ENCODE peak calls at places on chromosomes 3 and 15, in six cellular contexts. One of them, this sample, is unnamed.
A peak's percentile ranks its signal among the peaks of the same experiment; 100 is the strongest.

GRCh38 chr15:81118361-81118760 is 15.7 kb upstream of the CFAP161 start:
- DNase-seq in HepG2: no peak
- DNase-seq in cardiac muscle cell: no peak
- DNase-seq in brain microvascular endothelial cell: no peak
- DNase-seq in tibial nerve: no peak
- DNase-seq in AG09309: no peak
- DNase-seq in this sample: no peak

GRCh38 chr15:67114846-67115521 is 49.6 kb downstream of the SMAD3 start:
- DNase-seq in tibial nerve: no peak
- DNase-seq in brain microvascular endothelial cell: no peak
- DNase-seq in cardiac muscle cell: no peak
- DNase-seq in AG09309: no peak
- DNase-seq in HepG2: no peak
- DNase-seq in this sample: no peak

GRCh38 chr3:57009802-57010201 is 50.7 kb upstream of the SPATA12 start:
- DNase-seq in tibial nerve: no peak
- DNase-seq in HepG2: no peak
- DNase-seq in AG09309: no peak
- DNase-seq in brain microvascular endothelial cell: no peak
- DNase-seq in cardiac muscle cell: no peak
- DNase-seq in this sample: no peak

GRCh38 chr15:62115847-62116246 is 49.1 kb downstream of the C2CD4A start:
- DNase-seq in tibial nerve: no peak
- DNase-seq in HepG2: peak; percentile 32
- DNase-seq in brain microvascular endothelial cell: no peak
- DNase-seq in cardiac muscle cell: no peak
- DNase-seq in AG09309: no peak
- DNase-seq in this sample: no peak

GRCh38 chr3:117998071-117998470 is 1036.6 kb downstream of the IGSF11 start:
- DNase-seq in HepG2: no peak
- DNase-seq in AG09309: no peak
- DNase-seq in cardiac muscle cell: no peak
- DNase-seq in tibial nerve: no peak
- DNase-seq in brain microvascular endothelial cell: no peak
- DNase-seq in this sample: no peak

GRCh38 chr3:148789156-148789555 is 38.5 kb upstream of the CPB1 start:
- DNase-seq in brain microvascular endothelial cell: peak; percentile 37
- DNase-seq in AG09309: no peak
- DNase-seq in tibial nerve: peak; percentile 20
- DNase-seq in HepG2: no peak
- DNase-seq in cardiac muscle cell: peak; percentile 26
- DNase-seq in this sample: no peak

GRCh38 chr3:99706410-99706809 is 68.0 kb downstream of the COL8A1 start:
- DNase-seq in AG09309: no peak
- DNase-seq in brain microvascular endothelial cell: no peak
- DNase-seq in HepG2: no peak
- DNase-seq in cardiac muscle cell: no peak
- DNase-seq in tibial nerve: no peak
- DNase-seq in this sample: no peak

GRCh38 chr3:146503459-146504202 is 34.3 kb upstream of the PLSCR2 start:
- DNase-seq in brain microvascular endothelial cell: peak; percentile 97
- DNase-seq in cardiac muscle cell: no peak
- DNase-seq in HepG2: peak; percentile 25
- DNase-seq in tibial nerve: no peak
- DNase-seq in AG09309: peak; percentile 63
- DNase-seq in this sample: peak; percentile 85

GRCh38 chr15:98887976-98888375 is 119.6 kb downstream of the PGPEP1L start:
- DNase-seq in tibial nerve: no peak
- DNase-seq in cardiac muscle cell: no peak
- DNase-seq in brain microvascular endothelial cell: no peak
- DNase-seq in HepG2: no peak
- DNase-seq in AG09309: no peak
- DNase-seq in this sample: no peak

GRCh38 chr15:82044373-82045178 is 1.2 kb downstream of the MEX3B start:
- DNase-seq in brain microvascular endothelial cell: peak; percentile 76
- DNase-seq in cardiac muscle cell: peak; percentile 47
- DNase-seq in tibial nerve: peak; percentile 38
- DNase-seq in AG09309: no peak
- DNase-seq in HepG2: no peak
- DNase-seq in this sample: peak; percentile 42

GRCh38 chr3:38137615-38138346 is 680 bp upstream of the MYD88 start:
- DNase-seq in HepG2: no peak
- DNase-seq in brain microvascular endothelial cell: no peak
- DNase-seq in tibial nerve: peak; percentile 32
- DNase-seq in cardiac muscle cell: no peak
- DNase-seq in AG09309: peak; percentile 29
- DNase-seq in this sample: no peak

GRCh38 chr3:100993309-100993708 is at the start of gene ABI3BP:
- DNase-seq in HepG2: no peak
- DNase-seq in tibial nerve: peak; percentile 68
- DNase-seq in brain microvascular endothelial cell: peak; percentile 81
- DNase-seq in AG09309: peak; percentile 70
- DNase-seq in cardiac muscle cell: peak; percentile 23
- DNase-seq in this sample: peak; percentile 42
- H3K4me3 ChIP-seq in HepG2: no peak within 1 kb of the TSS
- H3K4me3 ChIP-seq in tibial nerve: peak within 1 kb of the TSS; percentile 52
- H3K4me3 ChIP-seq in brain microvascular endothelial cell: peak within 1 kb of the TSS; percentile 36
- H3K4me3 ChIP-seq in AG09309: peak within 1 kb of the TSS; percentile 48
- H3K4me3 ChIP-seq in cardiac muscle cell: no peak within 1 kb of the TSS
- H3K4me3 ChIP-seq in this sample: peak within 1 kb of the TSS; percentile 55

GRCh38 chr3:160758929-160759577 is 3.0 kb downstream of the PPM1L start:
- DNase-seq in tibial nerve: no peak
- DNase-seq in AG09309: no peak
- DNase-seq in HepG2: no peak
- DNase-seq in brain microvascular endothelial cell: no peak
- DNase-seq in cardiac muscle cell: no peak
- DNase-seq in this sample: no peak
- H3K4me3 ChIP-seq in tibial nerve: no peak overlapping the region
- H3K4me3 ChIP-seq in AG09309: no peak overlapping the region
- H3K4me3 ChIP-seq in HepG2: no peak overlapping the region
- H3K4me3 ChIP-seq in brain microvascular endothelial cell: no peak overlapping the region
- H3K4me3 ChIP-seq in cardiac muscle cell: no peak overlapping the region
- H3K4me3 ChIP-seq in this sample: no peak overlapping the region

GRCh38 chr3:86993704-86994103 is 2.8 kb upstream of the VGLL3 start:
- DNase-seq in cardiac muscle cell: no peak
- DNase-seq in tibial nerve: no peak
- DNase-seq in AG09309: no peak
- DNase-seq in brain microvascular endothelial cell: peak; percentile 89
- DNase-seq in HepG2: no peak
- DNase-seq in this sample: no peak

GRCh38 chr3:86991482-86991815 is 500 bp upstream of the VGLL3 start:
- DNase-seq in brain microvascular endothelial cell: no peak
- DNase-seq in AG09309: no peak
- DNase-seq in cardiac muscle cell: no peak
- DNase-seq in HepG2: no peak
- DNase-seq in tibial nerve: no peak
- DNase-seq in this sample: no peak

GRCh38 chr3:86990171-86990733 is 697 bp downstream of the VGLL3 start:
- DNase-seq in brain microvascular endothelial cell: no peak
- DNase-seq in tibial nerve: no peak
- DNase-seq in cardiac muscle cell: no peak
- DNase-seq in AG09309: no peak
- DNase-seq in HepG2: no peak
- DNase-seq in this sample: no peak

GRCh38 chr3:86990734-86991481 is at the start of gene VGLL3:
- DNase-seq in brain microvascular endothelial cell: peak; percentile 95
- DNase-seq in AG09309: no peak
- DNase-seq in tibial nerve: peak; percentile 62
- DNase-seq in HepG2: no peak
- DNase-seq in cardiac muscle cell: peak; percentile 72
- DNase-seq in this sample: peak; percentile 64

GRCh38 chr3:86991840-86992430 is 986 bp upstream of the VGLL3 start:
- DNase-seq in HepG2: no peak
- DNase-seq in AG09309: no peak
- DNase-seq in cardiac muscle cell: no peak
- DNase-seq in tibial nerve: no peak
- DNase-seq in brain microvascular endothelial cell: peak; percentile 58
- DNase-seq in this sample: no peak
- H3K4me3 ChIP-seq in HepG2: no peak overlapping the region
- H3K4me3 ChIP-seq in AG09309: peak overlapping the region; percentile 90
- H3K4me3 ChIP-seq in cardiac muscle cell: no peak overlapping the region
- H3K4me3 ChIP-seq in tibial nerve: peak overlapping the region; percentile 69
- H3K4me3 ChIP-seq in brain microvascular endothelial cell: peak overlapping the region; percentile 91
- H3K4me3 ChIP-seq in this sample: peak overlapping the region; percentile 94

GRCh38 chr15:79209690-79210089 is 72.8 kb upstream of the ANKRD34C start:
- DNase-seq in cardiac muscle cell: peak; percentile 61
- DNase-seq in AG09309: no peak
- DNase-seq in brain microvascular endothelial cell: no peak
- DNase-seq in HepG2: no peak
- DNase-seq in tibial nerve: no peak
- DNase-seq in this sample: no peak
- H3K4me3 ChIP-seq in cardiac muscle cell: no peak overlapping the region
- H3K4me3 ChIP-seq in AG09309: no peak overlapping the region
- H3K4me3 ChIP-seq in brain microvascular endothelial cell: no peak overlapping the region
- H3K4me3 ChIP-seq in HepG2: no peak overlapping the region
- H3K4me3 ChIP-seq in tibial nerve: no peak overlapping the region
- H3K4me3 ChIP-seq in this sample: no peak overlapping the region

DNA sequence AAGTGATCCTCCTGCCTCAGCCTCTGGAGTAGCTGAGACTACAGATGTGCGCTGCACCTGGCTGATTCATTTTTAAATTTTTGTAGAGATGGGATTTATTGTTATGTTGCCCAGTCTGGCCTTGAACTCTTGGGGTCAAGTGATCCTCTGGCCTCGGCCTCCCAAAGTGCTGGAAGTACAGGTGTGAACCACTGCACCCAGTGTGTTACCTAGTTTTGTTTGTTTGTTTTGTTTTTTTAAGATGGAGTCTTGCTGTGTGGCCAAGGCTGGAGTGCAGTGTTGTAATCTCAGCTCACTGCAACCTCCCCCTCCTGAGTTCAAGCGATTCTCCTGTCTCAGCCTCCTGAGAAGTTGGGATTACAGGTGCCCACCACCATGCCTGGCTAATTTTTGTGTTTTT is 12.1 kb downstream of the PTPN23 start:
- DNase-seq in tibial nerve: no peak
- DNase-seq in cardiac muscle cell: no peak
- DNase-seq in brain microvascular endothelial cell: no peak
- DNase-seq in HepG2: no peak
- DNase-seq in AG09309: no peak
- DNase-seq in this sample: no peak
- H3K4me3 ChIP-seq in tibial nerve: no peak overlapping the region
- H3K4me3 ChIP-seq in cardiac muscle cell: no peak overlapping the region
- H3K4me3 ChIP-seq in brain microvascular endothelial cell: no peak overlapping the region
- H3K4me3 ChIP-seq in HepG2: no peak overlapping the region
- H3K4me3 ChIP-seq in AG09309: no peak overlapping the region
- H3K4me3 ChIP-seq in this sample: no peak overlapping the region

DNA sequence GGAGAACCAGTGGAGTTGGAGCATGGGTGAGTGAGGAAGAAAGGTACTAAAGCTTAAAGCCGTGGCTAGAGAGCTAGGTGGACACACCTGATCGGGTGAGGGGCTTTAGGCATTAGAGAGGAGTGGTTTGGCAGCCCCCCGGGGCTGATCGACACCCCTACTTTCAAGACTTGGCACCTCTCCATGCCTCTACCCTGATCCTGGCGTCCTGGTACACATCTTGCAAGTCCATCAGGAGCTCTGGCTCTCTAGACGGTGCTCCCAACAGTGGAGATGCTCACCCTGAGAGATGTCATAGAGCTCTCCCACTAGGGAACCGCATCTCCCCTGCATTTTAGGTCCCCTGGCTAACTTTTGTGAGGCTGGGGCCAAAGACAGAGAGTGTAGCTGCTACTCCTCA is 98.1 kb downstream of the XXYLT1 start:
- DNase-seq in cardiac muscle cell: no peak
- DNase-seq in AG09309: no peak
- DNase-seq in HepG2: no peak
- DNase-seq in tibial nerve: no peak
- DNase-seq in brain microvascular endothelial cell: no peak
- DNase-seq in this sample: no peak
- H3K4me3 ChIP-seq in cardiac muscle cell: no peak overlapping the region
- H3K4me3 ChIP-seq in AG09309: no peak overlapping the region
- H3K4me3 ChIP-seq in HepG2: no peak overlapping the region
- H3K4me3 ChIP-seq in tibial nerve: no peak overlapping the region
- H3K4me3 ChIP-seq in brain microvascular endothelial cell: no peak overlapping the region
- H3K4me3 ChIP-seq in this sample: no peak overlapping the region